ENCODE peak calls at places on chromosomes 13 and 19, in five cellular contexts. K is ovary, Q is cardiac muscle cell, Z is sigmoid colon, T is D721Med. V is an unnamed sample.

GRCh38 chr19:44905437-44906160 is at the start of gene APOE:
- DNase-seq in K (no peak), Q (peak; percentile 91), Z (no peak), T (no peak), V (no peak)

GRCh38 chr19:604355-604754 is 14.7 kb downstream of the HCN2 start:
- DNase-seq in K (no peak), Q (no peak), Z (no peak), T (no peak), V (no peak)

GRCh38 chr13:97212540-97213146 is 9.5 kb upstream of the MBNL2 start:
- DNase-seq in K (no peak), Q (peak; percentile 62), Z (no peak), T (no peak), V (peak; percentile 49)

GRCh38 chr13:110463876-110464510 is 97.5 kb downstream of the RAB20 start:
- DNase-seq in K (no peak), Q (no peak), Z (no peak), T (no peak), V (no peak)

GRCh38 chr13:97627566-97627965 is 193.6 kb downstream of the RAP2A start:
- DNase-seq in K (no peak), Q (peak; percentile 96), Z (no peak), T (no peak), V (peak; percentile 56)

GRCh38 chr19:7706662-7707454 is 4.9 kb upstream of the FCER2 start:
- DNase-seq in K (no peak), Q (no peak), Z (no peak), T (no peak), V (no peak)

GRCh38 chr19:16368385-16369305 is 44.0 kb downstream of the KLF2 start:
- DNase-seq in K (no peak), Q (no peak), Z (peak; percentile 29), T (no peak), V (no peak)

GRCh38 chr13:97440598-97440997 is 6.6 kb downstream of the RAP2A start:
- DNase-seq in K (no peak), Q (peak; percentile 33), Z (no peak), T (no peak), V (no peak)

GRCh38 chr13:21917046-21918010 is 246.5 kb downstream of the FGF9 start:
- DNase-seq in K (no peak), Q (no peak), Z (no peak), T (no peak), V (no peak)

GRCh38 chr19:14381689-14382474 is 638 bp downstream of the ADGRE5 start:
- DNase-seq in K (no peak), Q (peak; percentile 53), Z (peak; percentile 77), T (no peak), V (peak; percentile 33)

GRCh38 chr19:410243-410781 is 1.4 kb upstream of the C2CD4C start:
- DNase-seq in K (no peak), Q (no peak), Z (no peak), T (no peak), V (no peak)

GRCh38 chr19:37078717-37079032 is 442 bp downstream of the ZNF420 start:
- DNase-seq in K (no peak), Q (no peak), Z (no peak), T (no peak), V (no peak)

GRCh38 chr13:98889419-98890079 is 88.3 kb downstream of the DOCK9 start:
- DNase-seq in K (no peak), Q (no peak), Z (no peak), T (no peak), V (no peak)

GRCh38 chr13:77521595-77522367 is 13.7 kb upstream of the SCEL start:
- DNase-seq in K (no peak), Q (peak; percentile 46), Z (no peak), T (no peak), V (no peak)

GRCh38 chr19:3670258-3670795 is 29.9 kb downstream of the PIP5K1C start:
- DNase-seq in K (peak; percentile 84), Q (peak; percentile 95), Z (peak; percentile 98), T (no peak), V (peak; percentile 95)

GRCh38 chr19:50894478-50895356 is 16.5 kb downstream of the KLK4 start:
- DNase-seq in K (no peak), Q (no peak), Z (peak; percentile 84), T (no peak), V (no peak)

GRCh38 chr13:40626566-40626965 is 39.9 kb downstream of the FOXO1 start:
- DNase-seq in K (no peak), Q (no peak), Z (no peak), T (no peak), V (no peak)

GRCh38 chr13:20799726-20800416 is 26.1 kb upstream of the EEF1AKMT1 start:
- DNase-seq in K (no peak), Q (peak; percentile 62), Z (no peak), T (no peak), V (peak; percentile 29)

GRCh38 chr13:110397445-110397844 is 90.4 kb downstream of the COL4A2 start:
- DNase-seq in K (no peak), Q (peak; percentile 90), Z (peak; percentile 81), T (no peak), V (no peak)

GRCh38 chr19:5125797-5126497 is 157.0 kb downstream of the KDM4B start:
- DNase-seq in K (no peak), Q (peak; percentile 42), Z (no peak), T (no peak), V (no peak)

GRCh38 chr13:70842062-70842644 is 733.9 kb upstream of the KLHL1 start:
- DNase-seq in K (no peak), Q (no peak), Z (no peak), T (no peak), V (no peak)
- TF ChIP-seq CTCF in K (no peak), Q (no peak), Z (no peak), T (no peak), V (no peak)

DNA sequence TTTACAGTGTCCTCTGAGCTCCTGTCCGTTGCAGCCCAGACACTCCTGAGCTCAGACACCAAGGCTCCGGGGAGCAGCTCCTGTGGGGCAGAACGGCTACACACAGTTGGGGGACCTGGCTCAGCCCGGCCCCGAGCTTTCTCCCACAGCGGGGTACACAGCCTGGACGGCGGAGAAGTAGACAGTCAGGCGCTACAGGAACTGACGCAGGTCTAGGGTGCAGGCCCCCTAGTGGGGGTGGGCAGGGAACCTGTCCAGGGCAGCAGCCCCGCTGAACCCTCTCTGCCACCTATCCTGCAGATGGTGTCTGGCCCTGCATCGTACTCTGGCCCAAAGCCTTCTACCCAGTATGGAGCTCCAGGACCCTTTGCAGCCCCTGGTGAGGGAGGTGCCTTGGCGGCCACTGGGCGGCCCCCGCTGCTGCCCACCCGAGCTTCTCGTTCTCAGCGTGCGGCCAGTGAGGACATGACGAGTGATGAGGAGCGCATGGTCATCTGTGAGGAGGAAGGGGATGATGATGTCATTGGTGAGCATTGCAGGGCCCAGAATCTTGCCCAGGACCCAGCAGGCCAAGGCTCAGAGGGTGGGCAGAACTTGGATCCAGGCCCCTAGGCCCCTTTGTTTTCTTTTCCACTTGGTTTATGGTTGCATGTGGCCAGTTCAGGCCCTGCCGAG is 12.9 kb upstream of the PRR19 start:
- DNase-seq in K (no peak), Q (no peak), Z (no peak), T (no peak), V (no peak)
- TF ChIP-seq CTCF in K (no peak), Q (no peak), Z (no peak), T (no peak), V (peak; percentile 27)

GRCh38 chr13:25701304-25701703 is 329.5 kb downstream of the ATP8A2 start:
- DNase-seq in K (no peak), Q (no peak), Z (no peak), T (no peak), V (no peak)

GRCh38 chr13:25699600-25699999 is 327.8 kb downstream of the ATP8A2 start:
- DNase-seq in K (no peak), Q (no peak), Z (no peak), T (no peak), V (no peak)

GRCh38 chr13:25699056-25699455 is 327.3 kb downstream of the ATP8A2 start:
- DNase-seq in K (no peak), Q (no peak), Z (no peak), T (no peak), V (no peak)
- TF ChIP-seq CTCF in K (no peak), Q (no peak), Z (no peak), T (no peak), V (no peak)

DNA sequence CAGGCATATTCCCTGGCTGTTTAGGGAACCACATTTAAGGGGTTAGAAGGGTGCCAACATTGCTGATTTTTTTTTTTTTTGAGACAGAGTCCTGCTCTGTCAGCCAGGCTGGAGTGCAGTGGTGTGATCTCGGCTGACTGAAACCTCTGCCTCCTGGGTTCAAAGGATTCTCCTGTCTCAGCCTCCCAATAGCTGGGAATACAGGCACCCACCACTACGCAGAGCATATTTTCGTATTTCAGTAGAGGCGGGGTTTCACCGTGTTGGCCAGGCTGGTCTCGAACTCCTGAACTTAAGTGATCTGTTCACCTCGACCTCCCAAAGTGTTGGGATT is 7.8 kb upstream of the CRX start:
- DNase-seq in K (no peak), Q (no peak), Z (no peak), T (no peak), V (no peak)
- TF ChIP-seq CTCF in K (no peak), Q (no peak), Z (no peak), T (no peak), V (peak; percentile 55)

GRCh38 chr13:31914843-31915242 is 116.7 kb upstream of the FRY start:
- DNase-seq in K (no peak), Q (no peak), Z (no peak), T (no peak), V (no peak)

GRCh38 chr13:31910633-31911032 is 120.9 kb upstream of the FRY start:
- DNase-seq in K (no peak), Q (no peak), Z (no peak), T (no peak), V (no peak)

GRCh38 chr13:31912641-31913401 is 118.8 kb upstream of the FRY start:
- DNase-seq in K (no peak), Q (no peak), Z (no peak), T (no peak), V (no peak)

GRCh38 chr13:31909889-31910551 is 121.6 kb upstream of the FRY start:
- DNase-seq in K (peak; percentile 52), Q (peak; percentile 82), Z (no peak), T (no peak), V (peak; percentile 63)

DNA sequence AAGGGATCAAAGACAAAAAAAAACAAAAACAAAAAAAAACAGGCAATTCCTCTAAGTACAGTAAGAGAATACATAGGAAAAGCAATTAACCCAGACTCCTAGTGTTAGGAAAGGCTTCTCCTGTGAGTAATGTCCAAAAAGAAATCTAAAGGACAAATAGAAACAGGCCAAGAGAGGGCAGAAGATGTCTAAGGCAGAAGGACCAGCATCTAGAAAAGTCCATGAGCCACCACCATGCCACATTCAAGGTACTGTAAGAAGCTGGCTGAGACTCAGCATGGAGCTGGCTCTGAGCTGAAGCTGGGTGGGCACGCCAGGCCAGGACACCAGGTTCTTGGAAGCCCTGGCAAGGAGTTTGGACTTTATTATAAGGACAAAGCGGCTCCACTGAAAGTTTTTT is 118.1 kb upstream of the FRY start:
- DNase-seq in K (no peak), Q (no peak), Z (no peak), T (no peak), V (peak; percentile 39)
- TF ChIP-seq CTCF in K (no peak), Q (no peak), Z (no peak), T (no peak), V (peak; percentile 31)

DNA sequence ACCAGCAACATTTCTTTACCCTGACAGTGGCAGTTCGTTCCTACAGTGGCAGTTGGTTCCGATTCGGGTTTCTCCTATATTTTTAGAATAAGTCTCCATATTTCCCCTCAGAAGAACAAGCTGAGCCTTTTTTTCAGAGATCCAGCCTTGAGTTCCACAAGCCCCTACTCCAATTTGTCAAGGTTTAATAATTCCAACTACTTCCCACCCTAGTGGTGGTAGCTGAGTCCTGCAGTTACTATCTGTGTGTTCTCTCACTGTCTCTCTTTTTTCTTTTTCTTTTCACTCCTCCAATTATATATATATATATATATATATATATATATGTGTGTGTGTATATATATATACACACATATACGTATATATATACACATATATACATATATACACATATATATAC is 1347.3 kb downstream of the PCDH9 start:
- DNase-seq in K (no peak), Q (no peak), Z (no peak), T (no peak), V (no peak)
- TF ChIP-seq CTCF in K (no peak), Q (peak; percentile 10), Z (no peak), T (no peak), V (peak; percentile 54)